ENCODE peak calls at places on chromosomes 2 and 18, in nine cellular contexts. One of them, this sample, is unnamed.

GRCh38 chr2:11239147-11239546 is 83.9 kb downstream of the SLC66A3 start:
- DNase-seq in H9: no peak
- DNase-seq in mammary epithelial cell: no peak
- DNase-seq in GM12878: no peak
- DNase-seq in PC-3: no peak
- DNase-seq in hepatocyte: no peak
- DNase-seq in fibroblast of lung: no peak
- DNase-seq in OCI-LY7: no peak
- DNase-seq in HepG2: no peak
- DNase-seq in this sample: no peak

GRCh38 chr2:153287109-153287801 is 191.3 kb downstream of the RPRM start:
- DNase-seq in mammary epithelial cell: no peak
- DNase-seq in PC-3: peak; percentile 12
- DNase-seq in H9: peak; percentile 93
- DNase-seq in GM12878: no peak
- DNase-seq in OCI-LY7: peak; percentile 10
- DNase-seq in fibroblast of lung: no peak
- DNase-seq in hepatocyte: peak; percentile 54
- DNase-seq in HepG2: peak; percentile 48
- DNase-seq in this sample: no peak

GRCh38 chr2:215431290-215431689 is 4.6 kb downstream of the FN1 start:
- DNase-seq in GM12878: no peak
- DNase-seq in fibroblast of lung: no peak
- DNase-seq in H9: no peak
- DNase-seq in PC-3: no peak
- DNase-seq in mammary epithelial cell: no peak
- DNase-seq in OCI-LY7: no peak
- DNase-seq in HepG2: no peak
- DNase-seq in hepatocyte: no peak
- DNase-seq in this sample: no peak

GRCh38 chr2:66585616-66586015 is 150.7 kb downstream of the MEIS1 start:
- DNase-seq in H9: no peak
- DNase-seq in PC-3: no peak
- DNase-seq in mammary epithelial cell: no peak
- DNase-seq in OCI-LY7: no peak
- DNase-seq in HepG2: no peak
- DNase-seq in GM12878: no peak
- DNase-seq in hepatocyte: no peak
- DNase-seq in fibroblast of lung: no peak
- DNase-seq in this sample: no peak

GRCh38 chr2:177289824-177290632 is 25.5 kb upstream of the NFE2L2 start:
- DNase-seq in fibroblast of lung: no peak
- DNase-seq in OCI-LY7: peak; percentile 20
- DNase-seq in H9: no peak
- DNase-seq in GM12878: peak; percentile 46
- DNase-seq in mammary epithelial cell: no peak
- DNase-seq in PC-3: no peak
- DNase-seq in HepG2: no peak
- DNase-seq in hepatocyte: no peak
- DNase-seq in this sample: no peak

GRCh38 chr2:203484266-203485112 is 50.6 kb downstream of the RAPH1 start:
- DNase-seq in OCI-LY7: peak; percentile 82
- DNase-seq in GM12878: peak; percentile 40
- DNase-seq in HepG2: peak; percentile 46
- DNase-seq in fibroblast of lung: peak; percentile 18
- DNase-seq in hepatocyte: no peak
- DNase-seq in H9: peak; percentile 33
- DNase-seq in PC-3: peak; percentile 72
- DNase-seq in mammary epithelial cell: peak; percentile 29
- DNase-seq in this sample: no peak

GRCh38 chr18:21241224-21242131 is 554 bp upstream of the GREB1L start:
- DNase-seq in hepatocyte: peak; percentile 34
- DNase-seq in fibroblast of lung: no peak
- DNase-seq in OCI-LY7: no peak
- DNase-seq in mammary epithelial cell: no peak
- DNase-seq in GM12878: no peak
- DNase-seq in H9: peak; percentile 55
- DNase-seq in HepG2: no peak
- DNase-seq in PC-3: peak; percentile 30
- DNase-seq in this sample: peak; percentile 12

GRCh38 chr2:111227716-111228141 is 107.0 kb downstream of the BCL2L11 start:
- DNase-seq in GM12878: no peak
- DNase-seq in HepG2: peak; percentile 42
- DNase-seq in mammary epithelial cell: no peak
- DNase-seq in hepatocyte: no peak
- DNase-seq in H9: peak; percentile 41
- DNase-seq in OCI-LY7: no peak
- DNase-seq in PC-3: peak; percentile 37
- DNase-seq in fibroblast of lung: peak; percentile 90
- DNase-seq in this sample: peak; percentile 40

GRCh38 chr2:56239030-56239429 is 55.2 kb downstream of the CCDC85A start:
- DNase-seq in GM12878: no peak
- DNase-seq in OCI-LY7: no peak
- DNase-seq in fibroblast of lung: no peak
- DNase-seq in H9: no peak
- DNase-seq in hepatocyte: no peak
- DNase-seq in HepG2: no peak
- DNase-seq in mammary epithelial cell: no peak
- DNase-seq in PC-3: no peak
- DNase-seq in this sample: no peak

GRCh38 chr2:56244911-56245530 is 61.2 kb downstream of the CCDC85A start:
- DNase-seq in H9: no peak
- DNase-seq in fibroblast of lung: peak; percentile 66
- DNase-seq in hepatocyte: peak; percentile 42
- DNase-seq in HepG2: no peak
- DNase-seq in PC-3: no peak
- DNase-seq in mammary epithelial cell: peak; percentile 51
- DNase-seq in OCI-LY7: no peak
- DNase-seq in GM12878: no peak
- DNase-seq in this sample: no peak

GRCh38 chr2:56240210-56240609 is 56.4 kb downstream of the CCDC85A start:
- DNase-seq in HepG2: no peak
- DNase-seq in fibroblast of lung: no peak
- DNase-seq in mammary epithelial cell: no peak
- DNase-seq in H9: no peak
- DNase-seq in PC-3: no peak
- DNase-seq in hepatocyte: no peak
- DNase-seq in OCI-LY7: no peak
- DNase-seq in GM12878: no peak
- DNase-seq in this sample: no peak

GRCh38 chr2:56234241-56234640 is 50.5 kb downstream of the CCDC85A start:
- DNase-seq in H9: no peak
- DNase-seq in hepatocyte: no peak
- DNase-seq in HepG2: no peak
- DNase-seq in PC-3: no peak
- DNase-seq in OCI-LY7: no peak
- DNase-seq in fibroblast of lung: no peak
- DNase-seq in GM12878: no peak
- DNase-seq in mammary epithelial cell: no peak
- DNase-seq in this sample: no peak

DNA sequence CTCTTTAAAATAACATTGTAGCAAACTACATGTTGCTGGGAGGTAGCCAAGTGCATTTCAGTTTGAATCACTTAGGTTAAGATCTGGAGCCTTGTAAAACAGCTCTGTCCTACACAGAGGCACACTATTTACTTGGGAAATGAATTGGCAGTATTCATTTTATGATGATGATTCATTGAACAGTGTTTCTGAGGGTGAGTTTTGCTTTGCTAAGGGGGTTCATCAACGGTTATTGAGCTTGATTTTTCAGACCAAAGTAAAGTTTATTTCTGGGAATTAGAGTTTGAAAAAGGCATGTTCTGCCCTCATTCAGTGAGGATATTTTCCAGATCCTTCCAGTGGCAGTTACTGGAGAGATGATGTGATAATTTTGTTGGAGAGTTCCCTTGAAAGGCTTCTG is 55.6 kb downstream of the CCDC85A start:
- DNase-seq in fibroblast of lung: peak; percentile 62
- DNase-seq in PC-3: peak; percentile 93
- DNase-seq in GM12878: no peak
- DNase-seq in OCI-LY7: no peak
- DNase-seq in H9: no peak
- DNase-seq in HepG2: no peak
- DNase-seq in mammary epithelial cell: peak; percentile 53
- DNase-seq in hepatocyte: no peak
- DNase-seq in this sample: peak; percentile 19
- H3K4me2 ChIP-seq in fibroblast of lung: no peak overlapping the region
- H3K4me2 ChIP-seq in PC-3: peak overlapping the region; percentile 53
- H3K4me2 ChIP-seq in GM12878: no peak overlapping the region
- H3K4me2 ChIP-seq in OCI-LY7: no peak overlapping the region
- H3K4me2 ChIP-seq in H9: no peak overlapping the region
- H3K4me2 ChIP-seq in HepG2: no peak overlapping the region
- H3K4me2 ChIP-seq in mammary epithelial cell: no peak overlapping the region
- H3K4me2 ChIP-seq in hepatocyte: no peak overlapping the region
- H3K4me2 ChIP-seq in this sample: no peak overlapping the region

GRCh38 chr2:212733273-212733672 is 194.7 kb upstream of the ERBB4 start:
- DNase-seq in PC-3: no peak
- DNase-seq in OCI-LY7: no peak
- DNase-seq in fibroblast of lung: no peak
- DNase-seq in mammary epithelial cell: no peak
- DNase-seq in H9: no peak
- DNase-seq in HepG2: no peak
- DNase-seq in GM12878: no peak
- DNase-seq in hepatocyte: no peak
- DNase-seq in this sample: no peak
- TF ChIP-seq CTCF in PC-3: no peak
- TF ChIP-seq CTCF in OCI-LY7: no peak
- TF ChIP-seq CTCF in fibroblast of lung: no peak
- TF ChIP-seq CTCF in mammary epithelial cell: no peak
- TF ChIP-seq CTCF in H9: no peak
- TF ChIP-seq CTCF in HepG2: no peak
- TF ChIP-seq CTCF in GM12878: no peak
- TF ChIP-seq CTCF in hepatocyte: no peak
- TF ChIP-seq CTCF in this sample: no peak

GRCh38 chr2:74864728-74865722 is 31.1 kb downstream of the HK2 start:
- DNase-seq in fibroblast of lung: peak; percentile 80
- DNase-seq in hepatocyte: no peak
- DNase-seq in H9: peak; percentile 56
- DNase-seq in OCI-LY7: no peak
- DNase-seq in HepG2: no peak
- DNase-seq in GM12878: no peak
- DNase-seq in mammary epithelial cell: peak; percentile 89
- DNase-seq in PC-3: peak; percentile 41
- DNase-seq in this sample: peak; percentile 72
- H3K27ac ChIP-seq in fibroblast of lung: no peak overlapping the region
- H3K27ac ChIP-seq in hepatocyte: no peak overlapping the region
- H3K27ac ChIP-seq in H9: no peak overlapping the region
- H3K27ac ChIP-seq in OCI-LY7: no peak overlapping the region
- H3K27ac ChIP-seq in HepG2: no peak overlapping the region
- H3K27ac ChIP-seq in GM12878: no peak overlapping the region
- H3K27ac ChIP-seq in mammary epithelial cell: peak overlapping the region; percentile 52
- H3K27ac ChIP-seq in PC-3: peak overlapping the region; percentile 40
- H3K27ac ChIP-seq in this sample: peak overlapping the region; percentile 92

DNA sequence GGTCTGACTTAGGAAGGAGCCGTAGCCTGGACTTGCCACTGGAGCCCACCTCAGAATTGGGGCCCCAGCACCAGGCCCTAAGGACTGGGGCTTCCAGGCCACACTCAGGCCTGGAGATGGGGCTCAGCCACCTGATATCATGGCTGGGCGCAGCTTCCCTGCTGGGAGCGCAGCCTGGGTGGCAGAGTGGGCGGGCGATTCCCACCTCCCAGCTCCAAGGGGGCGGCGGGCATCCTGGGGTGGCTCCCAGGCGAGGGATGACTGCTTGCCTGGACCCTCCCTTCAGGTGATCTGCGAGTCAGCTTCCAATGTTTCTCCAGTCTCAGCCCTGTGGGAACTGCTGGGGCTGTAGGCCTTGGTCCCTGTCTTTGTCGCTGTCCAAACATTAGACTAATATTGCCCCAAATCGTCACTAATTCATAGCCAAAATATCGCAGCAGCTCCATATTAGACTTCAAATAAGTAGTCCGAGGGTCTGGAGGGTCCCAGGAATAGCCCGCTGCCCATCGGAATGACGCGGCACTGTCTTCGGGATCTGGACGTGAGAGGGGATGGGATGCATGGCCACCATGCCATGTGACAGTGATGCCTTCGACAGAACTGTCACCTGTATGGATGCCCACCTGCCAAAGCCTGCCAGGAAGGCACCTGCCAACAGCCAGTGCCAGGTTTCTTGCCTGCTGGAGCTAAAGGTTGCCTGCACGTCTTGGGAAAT is 20.2 kb downstream of the GPR35 start:
- DNase-seq in fibroblast of lung: no peak
- DNase-seq in PC-3: no peak
- DNase-seq in hepatocyte: no peak
- DNase-seq in HepG2: no peak
- DNase-seq in OCI-LY7: no peak
- DNase-seq in H9: peak; percentile 8
- DNase-seq in mammary epithelial cell: no peak
- DNase-seq in GM12878: no peak
- DNase-seq in this sample: no peak
- H3K4me2 ChIP-seq in fibroblast of lung: no peak overlapping the region
- H3K4me2 ChIP-seq in PC-3: no peak overlapping the region
- H3K4me2 ChIP-seq in hepatocyte: no peak overlapping the region
- H3K4me2 ChIP-seq in HepG2: no peak overlapping the region
- H3K4me2 ChIP-seq in OCI-LY7: no peak overlapping the region
- H3K4me2 ChIP-seq in H9: no peak overlapping the region
- H3K4me2 ChIP-seq in mammary epithelial cell: no peak overlapping the region
- H3K4me2 ChIP-seq in GM12878: no peak overlapping the region
- H3K4me2 ChIP-seq in this sample: no peak overlapping the region

This sample was measured in PC-9.